ENCODE peak calls at places on chromosomes 6 and 20, in six cellular contexts. J is H9, T is mesendoderm, U is IMR-90, R is neuronal stem cell, F is trophoblast cell. W is an unnamed sample.

GRCh38 chr20:46964299-46965123 is 69.9 kb downstream of the EYA2 start:
- DNase-seq in J (no peak), U (no peak), F (peak), R (no peak), T (no peak), W (no peak)

GRCh38 chr6:82017316-82017715 is 230.2 kb downstream of the IBTK start:
- DNase-seq in F (peak), T (peak), J (peak), R (peak), U (peak), W (peak)

GRCh38 chr6:75272145-75272840 is 12.3 kb downstream of the TMEM30A start:
- DNase-seq in U (peak), R (no peak), T (no peak), J (no peak), F (peak), W (peak)

GRCh38 chr6:110537208-110538123 is 61.1 kb upstream of the SLC22A16 start:
- DNase-seq in J (no peak), R (no peak), F (peak), U (peak), T (peak), W (peak)

GRCh38 chr20:2151805-2152727 is 50.4 kb downstream of the STK35 start:
- DNase-seq in R (no peak), U (peak), J (no peak), T (no peak), F (peak), W (peak)

GRCh38 chr20:36528875-36529425 is 12.4 kb upstream of the MYL9 start:
- DNase-seq in R (no peak), T (no peak), J (no peak), U (no peak), F (no peak), W (no peak)

GRCh38 chr6:22399693-22400092 is 102.9 kb upstream of the PRL start:
- DNase-seq in R (no peak), J (no peak), F (no peak), T (peak), U (peak), W (peak)

GRCh38 chr6:53439556-53439955 is 90.8 kb upstream of the ELOVL5 start:
- DNase-seq in R (no peak), T (no peak), F (no peak), J (no peak), U (peak), W (no peak)

GRCh38 chr20:41078329-41078728 is 49.7 kb downstream of the TOP1 start:
- DNase-seq in U (peak), R (no peak), F (peak), J (no peak), T (peak), W (peak)

GRCh38 chr20:58071991-58072390 is 156.5 kb downstream of the ANKRD60 start:
- DNase-seq in U (no peak), F (no peak), J (no peak), R (no peak), T (no peak), W (no peak)

GRCh38 chr6:163955131-163955530 is 540.6 kb downstream of the QKI start:
- DNase-seq in J (no peak), F (peak), T (peak), U (peak), R (no peak), W (peak)

GRCh38 chr6:3229566-3230274 is 2.3 kb upstream of the TUBB2B start:
- DNase-seq in J (peak), R (peak), U (no peak), F (peak), T (peak), W (no peak)

GRCh38 chr20:57072184-57072583 is 194.3 kb downstream of the BMP7 start:
- DNase-seq in R (no peak), F (no peak), T (peak), U (no peak), J (no peak), W (no peak)

GRCh38 chr6:70764706-70765105 is 97.0 kb downstream of the SMAP1 start:
- DNase-seq in U (no peak), F (no peak), R (no peak), T (no peak), J (no peak), W (no peak)
- H4K8ac ChIP-seq in U (no peak), F (no peak), R (no peak), T (no peak), J (no peak), W (no peak)

GRCh38 chr20:38238834-38239233 is 21.7 kb downstream of the KIAA1755 start:
- DNase-seq in J (no peak), U (no peak), R (no peak), F (no peak), T (no peak), W (no peak)
- H4K8ac ChIP-seq in J (no peak), U (no peak), R (no peak), F (no peak), T (no peak), W (no peak)

GRCh38 chr20:48163521-48163920 is 378.2 kb upstream of the SULF2 start:
- DNase-seq in T (no peak), R (no peak), J (no peak), U (no peak), F (peak), W (no peak)
- H4K8ac ChIP-seq in T (no peak), R (no peak), J (no peak), U (no peak), F (no peak), W (no peak)

DNA sequence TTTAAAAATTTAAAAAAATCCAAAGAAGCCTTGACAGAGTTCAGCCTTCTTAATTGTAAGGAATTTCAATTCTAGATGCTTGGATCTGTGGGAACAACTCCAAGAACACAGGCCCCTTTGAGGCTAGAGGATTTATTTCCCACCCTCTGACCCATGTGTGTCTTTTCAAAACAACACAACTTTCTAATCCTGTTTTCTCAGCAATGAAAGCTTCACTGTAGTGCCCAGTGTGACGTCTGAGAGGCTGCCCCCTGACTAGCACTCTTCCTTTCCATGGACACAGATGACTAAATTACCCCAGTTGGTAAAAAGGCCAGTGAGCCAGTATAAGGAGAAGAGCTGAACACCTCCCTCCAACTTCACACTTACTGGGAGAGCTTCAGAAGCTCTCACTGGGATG is 16.5 kb upstream of the CCR6 start:
- DNase-seq in F (no peak), T (no peak), J (no peak), U (no peak), R (no peak), W (no peak)
- H4K8ac ChIP-seq in F (no peak), T (no peak), J (no peak), U (no peak), R (no peak), W (no peak)

DNA sequence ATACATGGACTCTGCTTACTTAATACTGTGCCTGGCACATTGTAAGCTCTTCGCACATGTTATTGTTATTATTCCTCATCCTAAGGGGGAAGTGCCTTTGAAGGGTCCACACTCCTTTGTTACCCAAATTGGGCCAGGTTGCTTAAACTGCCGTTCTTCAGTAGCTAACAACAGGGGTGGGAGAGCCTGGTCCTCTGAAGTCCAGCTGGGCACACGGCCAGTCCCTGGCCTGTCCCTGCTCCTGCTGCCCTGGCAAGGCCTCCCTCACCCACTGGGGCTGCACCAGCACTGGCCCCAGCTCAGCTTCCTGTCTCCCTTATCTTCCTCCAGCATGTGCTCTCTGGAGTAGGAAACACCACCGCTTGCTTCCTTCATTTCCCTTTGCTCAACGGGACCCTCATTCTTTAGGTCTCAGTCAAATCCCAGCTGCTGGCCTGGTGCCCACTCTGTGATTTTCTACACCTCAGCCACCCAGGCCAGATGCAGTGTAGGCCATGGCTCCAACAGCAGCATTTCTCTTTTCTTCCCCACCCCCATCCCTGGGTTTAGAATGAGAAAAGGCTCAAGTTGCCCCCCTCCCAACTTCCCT is 5.5 kb upstream of the PROCR start:
- DNase-seq in R (no peak), J (no peak), T (no peak), U (no peak), F (no peak), W (peak)
- H4K8ac ChIP-seq in R (no peak), J (no peak), T (no peak), U (no peak), F (no peak), W (peak)

DNA sequence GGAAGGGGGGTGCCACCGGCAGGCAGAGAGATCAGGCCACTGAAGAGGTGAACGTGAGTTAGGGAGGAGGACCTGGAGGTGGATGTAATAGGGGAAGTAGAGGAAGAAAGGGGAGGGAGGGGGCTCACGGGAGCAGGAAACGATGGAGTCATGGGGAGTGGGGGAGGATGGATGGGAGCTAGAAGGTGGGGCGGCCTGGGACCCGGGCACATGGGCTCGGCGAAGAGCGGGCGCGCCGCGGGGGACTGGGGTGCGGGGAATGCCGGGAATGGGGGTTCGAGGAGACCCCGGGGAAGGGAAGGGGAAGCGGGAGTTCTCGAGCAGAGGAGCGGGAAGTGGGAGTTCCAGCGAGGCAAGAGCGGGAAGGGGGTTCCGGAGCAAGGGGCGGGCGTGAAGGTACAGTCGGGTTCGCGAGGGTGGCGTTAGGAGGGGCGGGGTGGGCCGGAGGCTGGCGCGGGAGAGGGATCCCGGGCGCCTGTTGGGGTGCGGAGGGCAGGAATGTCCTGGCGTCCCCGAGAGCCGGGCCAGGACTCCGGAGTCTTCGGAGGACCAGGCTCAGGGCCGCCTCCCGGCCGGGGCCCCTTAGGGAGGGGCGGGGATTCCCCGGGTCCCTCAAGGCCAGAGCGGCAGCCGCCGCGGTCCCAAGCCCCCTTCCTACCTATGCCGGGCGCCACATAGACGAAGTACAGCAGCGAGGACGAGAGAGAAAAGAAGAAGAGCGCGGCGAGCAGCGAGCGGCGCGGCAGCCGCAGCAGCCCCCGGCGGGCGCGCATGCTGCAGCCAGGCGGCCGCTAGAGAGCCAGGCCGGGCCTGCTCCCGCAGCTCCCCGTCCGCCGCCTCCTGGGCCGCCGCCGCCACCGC is 530 bp downstream of the B4GALT5 start:
- DNase-seq in T (peak), F (peak), R (no peak), U (peak), J (peak), W (peak)
- H4K8ac ChIP-seq in T (no peak), F (peak), R (no peak), U (peak), J (no peak), W (peak)

GRCh38 chr20:63811491-63811875 is 19.6 kb downstream of the ZBTB46 start:
- DNase-seq in U (no peak), R (no peak), J (no peak), F (no peak), T (no peak), W (no peak)
- H4K8ac ChIP-seq in U (no peak), R (no peak), J (no peak), F (no peak), T (no peak), W (no peak)

GRCh38 chr20:54727490-54727889 is 252.1 kb downstream of the DOK5 start:
- DNase-seq in R (no peak), F (no peak), T (no peak), U (no peak), J (no peak), W (no peak)

GRCh38 chr20:54723723-54724122 is 248.3 kb downstream of the DOK5 start:
- DNase-seq in F (no peak), R (no peak), U (no peak), J (no peak), T (no peak), W (no peak)

GRCh38 chr20:54726687-54727086 is 251.3 kb downstream of the DOK5 start:
- DNase-seq in T (no peak), R (no peak), U (no peak), J (no peak), F (no peak), W (no peak)
- H4K8ac ChIP-seq in T (no peak), R (no peak), U (no peak), J (no peak), F (no peak), W (no peak)

DNA sequence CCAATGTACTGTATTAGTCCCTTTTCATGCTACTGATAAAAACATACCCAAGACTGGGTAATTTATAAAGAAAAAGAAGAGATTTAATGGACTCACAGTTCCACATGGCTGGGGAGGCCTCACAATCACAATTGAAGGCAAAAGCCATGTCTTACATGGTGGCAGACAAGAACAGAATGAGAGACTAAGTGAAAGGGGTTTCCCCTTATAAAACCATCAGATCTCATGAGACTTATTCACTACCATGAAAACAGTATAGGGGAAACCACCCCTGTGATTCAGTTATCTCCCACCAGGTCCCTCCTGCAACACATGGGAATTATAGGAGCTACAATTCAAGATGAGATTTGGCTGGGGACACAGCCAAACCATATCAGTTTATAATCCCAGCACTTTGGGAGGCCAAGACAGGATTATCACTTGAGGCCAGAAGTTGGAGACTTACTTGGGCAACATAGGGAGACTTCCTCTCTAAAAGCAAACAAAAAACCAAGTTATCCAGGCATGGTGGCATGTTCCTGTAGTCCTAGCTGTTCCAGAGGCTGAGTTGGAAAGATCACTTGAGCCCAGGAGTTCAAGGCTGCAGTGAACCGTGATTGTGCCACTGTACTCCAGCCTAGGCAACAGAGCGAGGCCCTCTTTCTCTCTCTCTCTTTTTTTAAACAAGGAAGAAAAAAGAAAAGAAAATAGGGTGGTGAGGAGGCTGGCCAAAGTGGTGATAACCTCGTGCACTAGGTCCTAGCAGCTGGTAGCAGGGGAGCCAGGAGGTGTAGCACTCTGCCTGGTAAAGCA is 22.9 kb upstream of the DDR1 start:
- DNase-seq in J (no peak), R (no peak), T (no peak), F (no peak), U (no peak), W (no peak)
- H4K8ac ChIP-seq in J (no peak), R (no peak), T (no peak), F (no peak), U (no peak), W (no peak)

GRCh38 chr20:62469352-62469751 is 6.4 kb downstream of the GATA5 start:
- DNase-seq in R (no peak), J (no peak), T (no peak), F (no peak), U (no peak), W (no peak)

GRCh38 chr20:62466071-62466760 is 9.6 kb downstream of the GATA5 start:
- DNase-seq in R (no peak), F (no peak), U (no peak), T (no peak), J (no peak), W (no peak)

GRCh38 chr20:62464080-62464770 is 11.6 kb downstream of the GATA5 start:
- DNase-seq in R (no peak), F (no peak), U (no peak), T (no peak), J (no peak), W (no peak)

GRCh38 chr20:62464990-62465389 is 10.8 kb downstream of the GATA5 start:
- DNase-seq in J (no peak), F (no peak), T (no peak), R (no peak), U (no peak), W (no peak)

GRCh38 chr20:62466806-62467537 is 8.8 kb downstream of the GATA5 start:
- DNase-seq in U (no peak), R (no peak), J (no peak), T (no peak), F (no peak), W (no peak)
- H4K8ac ChIP-seq in U (no peak), R (no peak), J (no peak), T (no peak), F (no peak), W (no peak)

W was measured in mesenchymal stem cell.